ENCODE peak calls at places on chromosome 11, in nine cellular contexts. F is LNCaP clone FGC, Q is HCT116, S is ovary, B is fibroblast of villous mesenchyme, U is spleen, H is retinal pigment epithelial cell, A is Panc1, Z is uterus. I is an unnamed sample.

GRCh38 chr11:9428706-9429105 is 32.1 kb upstream of the ZNF143 start:
- DNase-seq in H (no peak), Q (no peak), Z (no peak), A (no peak), F (no peak), S (no peak), U (no peak), B (no peak), I (no peak)

GRCh38 chr11:101860694-101861371 is 54.0 kb upstream of the CEP126 start:
- DNase-seq in B (peak), F (peak), Q (peak), H (no peak), A (peak), U (no peak), Z (peak), S (peak), I (peak)

GRCh38 chr11:127308291-127308690 is 307.7 kb upstream of the KIRREL3 start:
- DNase-seq in F (no peak), H (no peak), Z (no peak), A (no peak), B (no peak), U (no peak), Q (no peak), S (no peak), I (no peak)

GRCh38 chr11:47348859-47349258 is 3.6 kb downstream of the MYBPC3 start:
- DNase-seq in Z (no peak), A (no peak), S (no peak), B (peak), U (no peak), F (peak), H (no peak), Q (peak), I (peak)

GRCh38 chr11:134044514-134045284 is 24.2 kb upstream of the JAM3 start:
- DNase-seq in U (peak), Q (no peak), Z (no peak), A (no peak), S (no peak), B (no peak), H (no peak), F (no peak), I (no peak)

GRCh38 chr11:119722281-119722794 is 6.7 kb downstream of the NECTIN1 start:
- DNase-seq in S (no peak), Z (no peak), A (no peak), B (no peak), U (no peak), Q (no peak), H (no peak), F (no peak), I (no peak)

GRCh38 chr11:45847908-45848316 is 637 bp downstream of the CRY2 start:
- DNase-seq in A (no peak), B (peak), S (peak), Z (no peak), F (no peak), H (no peak), U (peak), Q (no peak), I (peak)

GRCh38 chr11:87299041-87299481 is 261.3 kb downstream of the TMEM135 start:
- DNase-seq in S (no peak), F (no peak), B (peak), H (no peak), U (no peak), Z (no peak), Q (no peak), A (no peak), I (no peak)

GRCh38 chr11:94740975-94741707 is 27.0 kb upstream of the AMOTL1 start:
- DNase-seq in U (no peak), Z (peak), S (peak), Q (peak), H (no peak), B (peak), A (peak), F (no peak), I (peak)

GRCh38 chr11:8793114-8793777 is 110.7 kb downstream of the RPL27A start:
- DNase-seq in U (no peak), Z (no peak), B (peak), A (no peak), S (no peak), F (no peak), Q (no peak), H (no peak), I (no peak)

GRCh38 chr11:1983601-1983961 is 14.1 kb downstream of the H19 start:
- DNase-seq in U (peak), S (no peak), F (no peak), B (no peak), H (no peak), Q (no peak), A (no peak), Z (no peak), I (no peak)

GRCh38 chr11:2481253-2481652 is 36.4 kb downstream of the KCNQ1 start:
- DNase-seq in A (no peak), Z (no peak), U (no peak), F (no peak), Q (no peak), H (no peak), S (no peak), B (no peak), I (peak)

GRCh38 chr11:12226093-12226492 is 115.7 kb downstream of the MICAL2 start:
- DNase-seq in U (no peak), B (no peak), A (no peak), F (no peak), S (no peak), H (no peak), Z (no peak), Q (no peak), I (no peak)

GRCh38 chr11:30257058-30257457 is 26.2 kb downstream of the FSHB start:
- DNase-seq in H (no peak), S (no peak), F (no peak), U (no peak), A (no peak), Q (no peak), Z (no peak), B (no peak), I (no peak)

DNA sequence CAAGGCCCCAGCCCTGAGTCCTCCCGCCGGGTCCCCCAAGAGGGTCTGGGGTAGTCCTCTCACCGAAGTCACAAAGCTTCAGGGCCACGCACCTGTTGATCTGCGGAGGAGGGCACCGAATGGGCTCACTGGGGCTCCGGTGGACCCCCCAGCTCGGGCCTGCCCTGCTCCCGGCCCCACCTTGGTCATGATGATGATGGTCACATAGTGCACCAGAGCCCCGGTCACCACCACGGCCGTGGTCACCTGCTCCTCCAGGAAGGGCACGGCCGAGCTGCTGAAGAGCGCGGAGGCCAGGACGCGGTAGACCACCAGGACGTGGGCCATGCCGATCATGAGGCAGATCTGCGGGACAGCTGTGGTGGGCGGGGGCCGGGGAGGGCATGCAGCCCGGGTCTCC is 13.5 kb upstream of the SIGIRR start:
- DNase-seq in B (no peak), H (no peak), F (no peak), S (no peak), Q (no peak), A (no peak), U (peak), Z (no peak), I (no peak)
- TF ChIP-seq CTCF in B (no peak), H (no peak), F (no peak), S (no peak), Q (no peak), A (no peak), U (no peak), Z (no peak), I (no peak)

DNA sequence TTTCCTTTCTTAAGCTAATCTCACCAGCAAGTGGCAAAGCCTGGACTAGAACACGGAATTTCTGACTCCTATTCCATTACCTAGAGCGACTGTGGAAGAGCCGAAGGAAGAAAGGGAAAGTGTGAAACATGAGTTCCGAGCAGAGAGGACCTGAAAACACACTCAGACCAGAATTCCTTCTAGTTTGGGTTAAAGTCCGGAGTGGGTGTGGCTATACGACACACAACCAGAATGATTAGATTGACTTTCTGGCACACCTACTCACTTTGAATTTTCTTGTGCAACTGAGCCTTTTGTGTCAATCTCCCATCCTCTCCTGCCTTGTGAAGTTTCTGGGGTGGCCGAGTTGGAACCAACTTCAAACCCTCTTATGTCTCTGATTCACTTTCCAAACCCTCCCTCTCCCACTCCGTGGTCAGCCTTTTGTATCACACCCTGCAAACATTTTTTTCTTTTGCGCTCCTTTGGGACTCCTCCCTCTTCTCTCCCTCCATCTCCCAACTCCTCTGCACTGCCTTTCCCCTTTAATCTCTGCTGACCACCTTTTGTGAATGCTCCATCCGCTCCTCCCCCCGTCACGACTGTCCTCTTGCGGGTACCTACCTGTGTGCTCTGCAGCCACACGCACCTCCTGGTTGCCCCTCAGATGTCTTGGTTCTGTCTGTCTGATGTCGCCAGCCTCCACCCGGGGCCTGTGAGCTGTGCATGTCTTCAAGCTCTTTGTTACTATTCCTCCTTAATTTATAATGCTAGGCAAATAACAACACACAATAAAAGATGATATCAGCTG is 86.3 kb upstream of the BLID start:
- DNase-seq in Q (peak), U (no peak), S (peak), F (no peak), B (peak), H (no peak), Z (peak), A (no peak), I (peak)
- H3K4me3 ChIP-seq in Q (peak), U (no peak), S (peak), F (no peak), B (peak), H (peak), Z (peak), A (peak), I (peak)

DNA sequence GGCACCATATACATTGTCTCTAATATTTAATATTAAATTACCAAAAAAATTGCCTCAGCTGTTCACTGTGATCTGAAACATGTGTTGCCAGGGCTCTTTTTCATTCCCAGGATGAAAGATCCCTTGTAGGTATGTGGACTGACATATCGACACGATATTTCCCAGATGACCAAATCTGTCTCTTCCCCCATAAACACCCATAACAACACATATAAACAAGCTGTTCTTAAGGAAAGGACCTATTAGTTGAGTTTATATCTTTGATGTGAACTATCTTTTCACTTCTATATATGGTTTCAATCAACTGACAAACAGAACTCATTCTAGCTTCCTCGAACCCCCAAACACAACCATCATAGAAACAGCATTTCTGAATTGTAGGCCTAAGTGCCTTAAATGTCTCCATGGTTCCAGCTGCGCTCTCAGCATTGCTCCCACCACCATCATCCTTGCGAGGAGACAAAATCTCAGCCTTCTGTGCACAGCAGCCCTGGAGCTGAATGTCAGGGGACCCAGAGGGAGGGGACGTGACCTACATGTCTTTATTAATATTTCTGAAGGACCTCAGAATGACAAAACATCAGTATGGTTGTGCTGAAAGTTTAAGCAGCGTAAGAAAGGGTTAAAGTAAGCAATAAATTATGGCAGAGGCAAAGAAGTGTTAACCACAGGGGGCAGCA is 67.0 kb downstream of the ETS1 start:
- DNase-seq in Q (no peak), F (no peak), B (peak), S (no peak), Z (no peak), A (no peak), H (no peak), U (no peak), I (no peak)
- TF ChIP-seq CTCF in Q (no peak), F (no peak), B (peak), S (no peak), Z (no peak), A (no peak), H (peak), U (peak), I (no peak)

GRCh38 chr11:92822410-92822809 is 147.0 kb upstream of the MTNR1B start:
- DNase-seq in H (no peak), S (no peak), F (no peak), U (no peak), Z (no peak), B (no peak), A (no peak), Q (no peak), I (no peak)

GRCh38 chr11:92826597-92826996 is 142.9 kb upstream of the MTNR1B start:
- DNase-seq in B (no peak), F (no peak), H (no peak), S (no peak), A (no peak), Q (no peak), Z (no peak), U (no peak), I (no peak)

GRCh38 chr11:92826136-92826535 is 143.3 kb upstream of the MTNR1B start:
- DNase-seq in S (no peak), B (peak), U (no peak), H (peak), A (no peak), Z (no peak), Q (no peak), F (no peak), I (no peak)

GRCh38 chr11:92820860-92821259 is 148.6 kb upstream of the MTNR1B start:
- DNase-seq in S (no peak), A (no peak), U (no peak), B (no peak), H (no peak), Q (no peak), Z (no peak), F (no peak), I (no peak)
- H3K4me3 ChIP-seq in S (no peak), A (no peak), U (no peak), B (no peak), H (no peak), Q (no peak), Z (no peak), F (no peak), I (no peak)

GRCh38 chr11:73229321-73230275 is 11.5 kb downstream of the P2RY2 start:
- DNase-seq in Q (no peak), F (no peak), B (peak), U (peak), H (no peak), Z (peak), A (no peak), S (no peak), I (no peak)

GRCh38 chr11:73226297-73227006 is 8.4 kb downstream of the P2RY2 start:
- DNase-seq in U (peak), H (no peak), A (no peak), Z (peak), B (no peak), F (no peak), S (no peak), Q (no peak), I (no peak)

GRCh38 chr11:73225851-73226250 is 7.8 kb downstream of the P2RY2 start:
- DNase-seq in B (no peak), H (no peak), Z (peak), Q (no peak), F (no peak), S (no peak), U (no peak), A (no peak), I (no peak)

GRCh38 chr11:73228268-73229134 is 10.4 kb downstream of the P2RY2 start:
- DNase-seq in Q (no peak), U (no peak), F (no peak), Z (peak), A (no peak), H (no peak), S (no peak), B (no peak), I (no peak)

DNA sequence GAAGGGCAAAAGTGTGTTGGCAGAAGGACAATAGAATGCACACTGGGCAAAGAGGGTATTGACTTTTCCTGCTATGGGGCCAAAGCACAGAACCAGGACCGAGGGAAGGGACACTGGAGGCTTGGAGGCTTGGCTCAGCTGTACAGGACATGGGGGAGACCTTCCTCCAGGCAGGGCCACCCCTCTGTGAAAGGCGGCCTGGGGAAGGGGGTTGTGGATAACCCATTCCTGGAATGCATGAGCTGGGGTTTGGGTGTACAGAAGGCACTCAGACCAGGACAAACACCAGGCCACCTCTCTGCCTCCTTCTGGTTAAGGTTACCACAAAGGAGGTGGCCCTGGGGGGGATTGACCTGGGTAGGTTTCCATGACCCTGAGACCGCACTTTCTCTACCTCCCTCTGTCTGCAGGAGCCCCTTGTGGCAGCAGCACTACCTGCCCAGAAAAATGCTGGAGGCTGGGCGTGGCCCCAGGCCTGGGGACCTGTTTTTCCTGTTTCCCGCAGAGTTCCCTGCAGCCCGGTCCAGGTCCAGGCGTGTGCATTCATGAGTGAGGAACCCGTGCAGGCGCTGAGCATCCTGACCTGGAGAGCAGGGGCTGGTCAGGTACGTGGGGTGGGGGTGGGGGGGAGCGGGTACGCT is 9.6 kb downstream of the P2RY2 start:
- DNase-seq in U (peak), H (no peak), Q (peak), Z (peak), B (no peak), F (peak), S (no peak), A (no peak), I (no peak)
- TF ChIP-seq CTCF in U (no peak), H (no peak), Q (peak), Z (no peak), B (no peak), F (peak), S (no peak), A (no peak), I (no peak)

DNA sequence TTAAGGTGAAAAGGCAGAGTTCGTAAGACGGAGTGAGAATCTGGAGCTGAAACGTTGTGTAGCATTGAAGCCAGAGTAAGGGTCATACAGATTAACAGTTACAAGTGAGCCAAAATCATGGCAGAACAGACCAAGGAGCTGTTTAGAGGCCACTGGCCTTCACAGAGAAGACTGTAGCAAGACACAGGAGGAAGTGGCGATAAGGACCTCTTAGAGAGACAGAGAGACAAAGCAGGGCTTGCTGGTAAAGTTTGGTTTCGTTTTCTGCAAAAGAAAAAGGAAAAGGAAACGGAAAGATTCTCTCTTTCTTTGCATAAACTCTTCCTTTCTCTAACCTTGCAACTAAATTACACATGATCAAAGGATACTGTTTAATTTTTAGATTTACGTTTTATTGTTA is 83.0 kb downstream of the AASDHPPT start:
- DNase-seq in F (no peak), H (no peak), S (no peak), A (no peak), B (peak), Q (no peak), U (no peak), Z (no peak), I (no peak)
- H3K4me3 ChIP-seq in F (no peak), H (no peak), S (no peak), A (no peak), B (no peak), Q (no peak), U (no peak), Z (no peak), I (no peak)

GRCh38 chr11:15794361-15795150 is 561.8 kb downstream of the SOX6 start:
- DNase-seq in S (no peak), Z (no peak), U (no peak), F (no peak), B (no peak), H (no peak), Q (no peak), A (no peak), I (no peak)
- TF ChIP-seq CTCF in S (no peak), Z (no peak), U (no peak), F (no peak), B (no peak), H (no peak), Q (no peak), A (no peak), I (no peak)

DNA sequence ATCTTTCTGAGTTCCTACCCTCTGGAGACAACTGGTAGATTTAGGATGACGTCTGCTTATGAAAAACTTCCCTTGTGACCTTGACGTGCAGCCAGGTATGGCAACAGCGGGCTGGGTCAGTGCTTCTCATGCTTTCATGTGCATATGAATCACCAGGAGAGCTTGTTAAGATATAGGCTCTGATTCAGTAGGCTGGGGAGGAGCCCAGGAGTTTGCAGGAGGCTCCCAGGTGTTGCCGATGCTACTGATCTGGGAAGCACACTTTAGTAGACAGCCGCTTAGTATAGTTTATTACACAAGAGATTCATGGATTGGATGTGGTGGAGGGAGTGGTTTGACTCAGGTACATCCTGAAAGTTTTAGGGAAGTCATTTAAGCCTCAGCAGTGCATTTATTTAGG is 23.8 kb downstream of the DIXDC1 start:
- DNase-seq in Q (no peak), F (peak), U (no peak), Z (no peak), S (no peak), A (peak), H (peak), B (no peak), I (no peak)
- H3K4me3 ChIP-seq in Q (no peak), F (no peak), U (no peak), Z (no peak), S (no peak), A (no peak), H (no peak), B (no peak), I (no peak)

GRCh38 chr11:35131094-35131493 is 7.9 kb upstream of the CD44 start:
- DNase-seq in S (no peak), A (no peak), U (no peak), Z (no peak), Q (no peak), B (no peak), H (no peak), F (no peak), I (no peak)

GRCh38 chr11:35126000-35126878 is 12.7 kb upstream of the CD44 start:
- DNase-seq in H (no peak), B (no peak), A (no peak), F (no peak), S (no peak), Z (no peak), U (no peak), Q (no peak), I (no peak)

GRCh38 chr11:35122308-35122707 is 16.7 kb upstream of the CD44 start:
- DNase-seq in Z (no peak), F (no peak), H (no peak), U (no peak), A (no peak), B (no peak), S (no peak), Q (no peak), I (no peak)

GRCh38 chr11:35127619-35128018 is 11.4 kb upstream of the CD44 start:
- DNase-seq in B (no peak), A (no peak), F (no peak), S (no peak), Q (no peak), Z (no peak), H (no peak), U (no peak), I (no peak)

GRCh38 chr11:35126879-35127576 is 11.9 kb upstream of the CD44 start:
- DNase-seq in Q (no peak), A (no peak), Z (no peak), F (no peak), H (no peak), U (no peak), B (no peak), S (no peak), I (peak)
- TF ChIP-seq CTCF in Q (no peak), A (no peak), Z (no peak), F (no peak), H (no peak), U (no peak), B (no peak), S (no peak), I (no peak)

GRCh38 chr11:75152651-75153553 is 2.0 kb downstream of the SLCO2B1 start:
- DNase-seq in B (no peak), A (no peak), S (no peak), Z (no peak), Q (no peak), U (no peak), F (no peak), H (no peak), I (no peak)
- H3K4me3 ChIP-seq in B (no peak), A (no peak), S (no peak), Z (no peak), Q (no peak), U (peak), F (no peak), H (no peak), I (no peak)